ENCODE peak calls at places on chromosomes 6 and 20, in five cellular contexts. D is effector CD4-positive, alpha-beta T cell; N is occipital lobe; S is cardiac muscle cell; E is activated T-helper 1 cell treated with Interleukin-2 at 50 U/mL for 16 hours. R is an unnamed sample.

GRCh38 chr20:54134445-54135220 is 39.2 kb downstream of the CYP24A1 start:
- DNase-seq in D (no peak), N (no peak), S (peak; percentile 18), E (no peak), R (no peak)

GRCh38 chr6:72621243-72622093 is at the start of gene KCNQ5:
- DNase-seq in D (no peak), N (peak; percentile 41), S (peak; percentile 27), E (no peak), R (no peak)

GRCh38 chr6:14673201-14673600 is 555.6 kb downstream of the CD83 start:
- DNase-seq in D (no peak), N (no peak), S (peak; percentile 65), E (no peak), R (no peak)

GRCh38 chr6:1208876-1209275 is 103.0 kb upstream of the FOXQ1 start:
- DNase-seq in D (no peak), N (no peak), S (no peak), E (no peak), R (no peak)

GRCh38 chr6:144327081-144327480 is 41.9 kb downstream of the UTRN start:
- DNase-seq in D (no peak), N (no peak), S (no peak), E (no peak), R (no peak)

GRCh38 chr6:154471609-154472362 is 38.7 kb downstream of the CNKSR3 start:
- DNase-seq in D (no peak), N (no peak), S (no peak), E (no peak), R (no peak)

GRCh38 chr6:142932788-142933362 is 12.1 kb downstream of the HIVEP2 start:
- DNase-seq in D (no peak), N (no peak), S (no peak), E (no peak), R (no peak)

GRCh38 chr6:34981951-34982350 is 92.9 kb downstream of the ANKS1A start:
- DNase-seq in D (no peak), N (no peak), S (peak; percentile 20), E (no peak), R (no peak)

GRCh38 chr6:73732845-73733675 is 37.1 kb downstream of the CD109 start:
- DNase-seq in D (peak; percentile 52), N (peak; percentile 30), S (peak; percentile 86), E (peak; percentile 39), R (peak; percentile 37)

GRCh38 chr20:5024982-5025381 is 23.7 kb upstream of the SLC23A2 start:
- DNase-seq in D (no peak), N (no peak), S (peak; percentile 36), E (no peak), R (no peak)

GRCh38 chr6:54541521-54541920 is 233.3 kb downstream of the TINAG start:
- DNase-seq in D (no peak), N (no peak), S (no peak), E (no peak), R (no peak)

GRCh38 chr6:159156089-159156488 is 13.1 kb upstream of the FNDC1 start:
- DNase-seq in D (no peak), N (no peak), S (no peak), E (no peak), R (no peak)

GRCh38 chr6:51737580-51738360 is 349.6 kb downstream of the PKHD1 start:
- DNase-seq in D (no peak), N (no peak), S (no peak), E (no peak), R (no peak)

GRCh38 chr6:105753184-105754097 is 332.7 kb upstream of the PRDM1 start:
- DNase-seq in D (no peak), N (peak; percentile 7), S (no peak), E (no peak), R (no peak)

GRCh38 chr20:49562341-49563014 is 5.5 kb downstream of the PTGIS start:
- DNase-seq in D (no peak), N (no peak), S (peak; percentile 91), E (no peak), R (no peak)

GRCh38 chr6:22657341-22657985 is 88.1 kb downstream of the HDGFL1 start:
- DNase-seq in D (no peak), N (peak; percentile 14), S (peak; percentile 21), E (no peak), R (no peak)

GRCh38 chr6:40426341-40427066 is 160.7 kb downstream of the LRFN2 start:
- DNase-seq in D (no peak), N (no peak), S (no peak), E (no peak), R (no peak)

GRCh38 chr6:164532546-164533362 is 776.7 kb downstream of the C6orf118 start:
- DNase-seq in D (no peak), N (no peak), S (no peak), E (no peak), R (no peak)

GRCh38 chr20:59120491-59120890 is 43.1 kb upstream of the ZNF831 start:
- DNase-seq in D (no peak), N (no peak), S (no peak), E (no peak), R (no peak)

GRCh38 chr20:51339721-51340450 is 202.6 kb downstream of the NFATC2 start:
- DNase-seq in D (no peak), N (no peak), S (no peak), E (no peak), R (no peak)

GRCh38 chr6:5532941-5533340 is 271.6 kb downstream of the FARS2 start:
- DNase-seq in D (no peak), N (no peak), S (no peak), E (no peak), R (no peak)

GRCh38 chr6:83424392-83425018 is 6.3 kb downstream of the ME1 start:
- DNase-seq in D (no peak), N (no peak), S (no peak), E (no peak), R (no peak)

GRCh38 chr6:134352786-134353480 is 35.0 kb upstream of the SGK1 start:
- DNase-seq in D (no peak), N (no peak), S (peak; percentile 69), E (no peak), R (no peak)

GRCh38 chr20:9903048-9903651 is 64.3 kb upstream of the PAK5 start:
- DNase-seq in D (no peak), N (no peak), S (peak; percentile 5), E (no peak), R (no peak)

GRCh38 chr20:4087923-4088322 is 72.6 kb upstream of the RNF24 start:
- DNase-seq in D (no peak), N (no peak), S (no peak), E (no peak), R (no peak)

GRCh38 chr6:38171997-38172738 is 352.6 kb downstream of the ZFAND3 start:
- DNase-seq in D (no peak), N (no peak), S (no peak), E (no peak), R (no peak)

GRCh38 chr6:90008908-90009501 is 114.7 kb downstream of the GJA10 start:
- DNase-seq in D (no peak), N (no peak), S (peak; percentile 34), E (no peak), R (no peak)

GRCh38 chr20:48787861-48788375 is 39.9 kb downstream of the PREX1 start:
- DNase-seq in D (no peak), N (no peak), S (peak; percentile 45), E (no peak), R (no peak)

GRCh38 chr6:170125447-170126300 is 165.2 kb downstream of the DLL1 start:
- DNase-seq in D (no peak), N (no peak), S (no peak), E (no peak), R (no peak)

R was measured in activated T-helper 9 cell treated with anti-CD3 and anti-CD28 coated beads, Interleukin-2, amount 50 U/mL, for 16 hours.